ENCODE peak calls at places on chromosomes 11 and 22, in eight cellular contexts. One of them, this sample, is unnamed.

GRCh38 chr11:111602865-111603632 is 800 bp downstream of the SIK2 start:
- DNase-seq in caudate nucleus: peak
- DNase-seq in NB4: peak
- DNase-seq in AML-193: peak
- DNase-seq in HS-5: no peak
- DNase-seq in activated naive CD4-positive, alpha-beta T cell: no peak
- DNase-seq in GM12892: peak
- DNase-seq in pancreas: peak
- DNase-seq in this sample: peak

GRCh38 chr11:119723952-119724325 is 5.1 kb downstream of the NECTIN1 start:
- DNase-seq in AML-193: no peak
- DNase-seq in pancreas: no peak
- DNase-seq in activated naive CD4-positive, alpha-beta T cell: no peak
- DNase-seq in NB4: no peak
- DNase-seq in GM12892: no peak
- DNase-seq in HS-5: no peak
- DNase-seq in caudate nucleus: no peak
- DNase-seq in this sample: no peak

GRCh38 chr11:35366798-35367197 is 52.6 kb downstream of the SLC1A2 start:
- DNase-seq in activated naive CD4-positive, alpha-beta T cell: no peak
- DNase-seq in caudate nucleus: no peak
- DNase-seq in HS-5: no peak
- DNase-seq in GM12892: no peak
- DNase-seq in AML-193: no peak
- DNase-seq in NB4: no peak
- DNase-seq in pancreas: no peak
- DNase-seq in this sample: no peak

GRCh38 chr22:20578192-20578591 is 70.8 kb downstream of the MED15 start:
- DNase-seq in HS-5: no peak
- DNase-seq in GM12892: no peak
- DNase-seq in caudate nucleus: no peak
- DNase-seq in pancreas: peak
- DNase-seq in AML-193: no peak
- DNase-seq in NB4: no peak
- DNase-seq in activated naive CD4-positive, alpha-beta T cell: no peak
- DNase-seq in this sample: no peak

GRCh38 chr11:6251120-6251733 is 8.4 kb upstream of the CCKBR start:
- DNase-seq in activated naive CD4-positive, alpha-beta T cell: peak
- DNase-seq in NB4: peak
- DNase-seq in HS-5: no peak
- DNase-seq in caudate nucleus: no peak
- DNase-seq in AML-193: peak
- DNase-seq in pancreas: peak
- DNase-seq in GM12892: peak
- DNase-seq in this sample: peak

GRCh38 chr11:102120437-102120935 is 10.2 kb downstream of the YAP1 start:
- DNase-seq in NB4: no peak
- DNase-seq in GM12892: no peak
- DNase-seq in pancreas: no peak
- DNase-seq in activated naive CD4-positive, alpha-beta T cell: no peak
- DNase-seq in HS-5: no peak
- DNase-seq in AML-193: no peak
- DNase-seq in caudate nucleus: no peak
- DNase-seq in this sample: peak

GRCh38 chr11:6894097-6894496 is 1.8 kb upstream of the OR2D2 start:
- DNase-seq in AML-193: no peak
- DNase-seq in caudate nucleus: no peak
- DNase-seq in GM12892: no peak
- DNase-seq in NB4: no peak
- DNase-seq in HS-5: no peak
- DNase-seq in activated naive CD4-positive, alpha-beta T cell: no peak
- DNase-seq in pancreas: no peak
- DNase-seq in this sample: no peak

GRCh38 chr22:42412744-42413220 is 19.4 kb downstream of the NFAM1 start:
- DNase-seq in HS-5: no peak
- DNase-seq in AML-193: no peak
- DNase-seq in pancreas: no peak
- DNase-seq in activated naive CD4-positive, alpha-beta T cell: no peak
- DNase-seq in NB4: no peak
- DNase-seq in GM12892: no peak
- DNase-seq in caudate nucleus: no peak
- DNase-seq in this sample: no peak

GRCh38 chr11:66126064-66126463 is 56.0 kb downstream of the PACS1 start:
- DNase-seq in pancreas: no peak
- DNase-seq in caudate nucleus: no peak
- DNase-seq in AML-193: no peak
- DNase-seq in activated naive CD4-positive, alpha-beta T cell: no peak
- DNase-seq in HS-5: no peak
- DNase-seq in NB4: no peak
- DNase-seq in GM12892: no peak
- DNase-seq in this sample: no peak

GRCh38 chr11:12100886-12101285 is 9.5 kb upstream of the MICAL2 start:
- DNase-seq in GM12892: no peak
- DNase-seq in AML-193: no peak
- DNase-seq in caudate nucleus: peak
- DNase-seq in activated naive CD4-positive, alpha-beta T cell: no peak
- DNase-seq in pancreas: no peak
- DNase-seq in NB4: no peak
- DNase-seq in HS-5: no peak
- DNase-seq in this sample: no peak

GRCh38 chr11:13043912-13044628 is 35.0 kb downstream of the RASSF10 start:
- DNase-seq in AML-193: no peak
- DNase-seq in NB4: no peak
- DNase-seq in activated naive CD4-positive, alpha-beta T cell: no peak
- DNase-seq in pancreas: no peak
- DNase-seq in caudate nucleus: no peak
- DNase-seq in GM12892: no peak
- DNase-seq in HS-5: no peak
- DNase-seq in this sample: no peak

GRCh38 chr11:110907629-110908028 is 195.4 kb upstream of the ARHGAP20 start:
- DNase-seq in NB4: peak
- DNase-seq in GM12892: no peak
- DNase-seq in caudate nucleus: no peak
- DNase-seq in AML-193: peak
- DNase-seq in pancreas: no peak
- DNase-seq in HS-5: peak
- DNase-seq in activated naive CD4-positive, alpha-beta T cell: no peak
- DNase-seq in this sample: peak

GRCh38 chr11:134498326-134499139 is 86.5 kb upstream of the B3GAT1 start:
- DNase-seq in AML-193: no peak
- DNase-seq in pancreas: no peak
- DNase-seq in GM12892: no peak
- DNase-seq in NB4: no peak
- DNase-seq in HS-5: no peak
- DNase-seq in activated naive CD4-positive, alpha-beta T cell: no peak
- DNase-seq in caudate nucleus: peak
- DNase-seq in this sample: no peak

GRCh38 chr11:78226684-78227680 is 38.3 kb downstream of the USP35 start:
- DNase-seq in NB4: no peak
- DNase-seq in HS-5: no peak
- DNase-seq in activated naive CD4-positive, alpha-beta T cell: no peak
- DNase-seq in pancreas: no peak
- DNase-seq in caudate nucleus: no peak
- DNase-seq in GM12892: no peak
- DNase-seq in AML-193: no peak
- DNase-seq in this sample: no peak

GRCh38 chr11:45921561-45922424 is 663 bp upstream of the LARGE2 start:
- DNase-seq in AML-193: no peak
- DNase-seq in pancreas: peak
- DNase-seq in HS-5: no peak
- DNase-seq in NB4: no peak
- DNase-seq in GM12892: peak
- DNase-seq in caudate nucleus: no peak
- DNase-seq in activated naive CD4-positive, alpha-beta T cell: no peak
- DNase-seq in this sample: no peak

GRCh38 chr11:9600651-9601040 is 27.2 kb downstream of the WEE1 start:
- DNase-seq in AML-193: no peak
- DNase-seq in caudate nucleus: no peak
- DNase-seq in HS-5: no peak
- DNase-seq in GM12892: no peak
- DNase-seq in NB4: no peak
- DNase-seq in activated naive CD4-positive, alpha-beta T cell: no peak
- DNase-seq in pancreas: no peak
- DNase-seq in this sample: no peak

This sample was measured in fibroblast of villous mesenchyme.